ENCODE peak calls at places on chromosomes 12 and 14, in ten cellular contexts. O, R, S, B, G, W, U, Q, T and E are unnamed samples. For H3K36me3 and H3K4me1, the result is how much of the 10 kb centered on the place peaks cover.

GRCh38 chr12:46831335-46832083 is 5.7 kb upstream of the SLC38A4 start:
- DNase-seq in R (peak), B (no peak), Q (peak), U (no peak), T (peak), S (no peak), W (peak), O (no peak), G (no peak), E (peak)

GRCh38 chr12:73361867-73362230 is 1089.7 kb downstream of the TRHDE start:
- DNase-seq in U (no peak), S (no peak), Q (no peak), W (no peak), B (no peak), R (no peak), G (no peak), O (no peak), T (no peak), E (no peak)

GRCh38 chr12:63064080-63064479 is 86.9 kb downstream of the AVPR1A start:
- DNase-seq in Q (no peak), B (no peak), W (no peak), U (no peak), R (no peak), O (no peak), T (no peak), S (no peak), G (no peak), E (no peak)

GRCh38 chr12:6426882-6427671 is 17.7 kb upstream of the CD27 start:
- DNase-seq in S (peak), B (no peak), T (no peak), G (no peak), Q (no peak), R (peak), W (no peak), U (no peak), O (no peak), E (no peak)

GRCh38 chr12:99059824-99060526 is 414.9 kb downstream of the APAF1 start:
- DNase-seq in Q (no peak), R (no peak), W (no peak), U (no peak), S (no peak), G (no peak), O (peak), T (peak), B (no peak), E (peak)

GRCh38 chr14:24338843-24339242 is 948 bp downstream of the RIPK3 start:
- DNase-seq in Q (no peak), B (no peak), U (no peak), S (no peak), G (no peak), W (peak), O (no peak), R (no peak), T (no peak), E (no peak)

GRCh38 chr14:60648934-60649814 is at the start of gene SIX1:
- DNase-seq in R (peak), Q (peak), B (peak), O (peak), W (peak), S (peak), G (no peak), T (peak), U (peak), E (peak)

GRCh38 chr12:27198036-27198435 is 46.0 kb upstream of the STK38L start:
- DNase-seq in O (peak), S (no peak), U (no peak), T (no peak), W (no peak), G (no peak), B (peak), R (no peak), Q (no peak), E (no peak)

GRCh38 chr14:21476526-21476924 is 234 bp downstream of the RAB2B start:
- DNase-seq in T (peak), S (peak), R (no peak), Q (peak), U (peak), O (no peak), W (peak), G (peak), B (peak), E (peak)

GRCh38 chr12:29035112-29035511 is 114.0 kb upstream of the FAR2 start:
- DNase-seq in G (no peak), O (no peak), S (no peak), B (no peak), R (no peak), T (no peak), U (no peak), Q (no peak), W (no peak), E (no peak)

DNA sequence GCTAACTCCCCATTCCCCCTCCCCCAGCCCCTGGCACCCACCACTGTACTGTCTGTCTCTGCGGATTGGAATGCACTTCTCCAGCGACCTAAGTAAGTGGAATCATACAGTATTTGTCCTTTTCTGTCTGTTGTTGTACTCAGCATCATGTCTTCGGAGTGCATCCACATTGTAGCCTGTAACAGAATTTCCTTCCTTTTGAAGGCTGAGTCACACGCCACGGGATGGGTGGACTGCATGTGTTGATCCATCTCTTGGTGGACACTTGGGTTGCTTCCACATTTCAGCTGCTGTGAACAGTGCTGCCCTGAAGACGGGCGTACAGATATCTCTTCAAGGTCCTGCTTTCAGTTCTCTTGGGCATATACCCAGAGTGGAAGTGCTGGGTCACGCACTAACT is 34.4 kb downstream of the DDX51 start:
- DNase-seq in G (no peak), S (no peak), T (no peak), R (no peak), W (no peak), B (no peak), O (no peak), U (no peak), Q (no peak), E (no peak)
- H3K36me3 ChIP-seq in G (under half), S (under half), T (under half), R (under half), W (under half), B (under half), O (half or more), U (under half), Q (under half), E (under half)

DNA sequence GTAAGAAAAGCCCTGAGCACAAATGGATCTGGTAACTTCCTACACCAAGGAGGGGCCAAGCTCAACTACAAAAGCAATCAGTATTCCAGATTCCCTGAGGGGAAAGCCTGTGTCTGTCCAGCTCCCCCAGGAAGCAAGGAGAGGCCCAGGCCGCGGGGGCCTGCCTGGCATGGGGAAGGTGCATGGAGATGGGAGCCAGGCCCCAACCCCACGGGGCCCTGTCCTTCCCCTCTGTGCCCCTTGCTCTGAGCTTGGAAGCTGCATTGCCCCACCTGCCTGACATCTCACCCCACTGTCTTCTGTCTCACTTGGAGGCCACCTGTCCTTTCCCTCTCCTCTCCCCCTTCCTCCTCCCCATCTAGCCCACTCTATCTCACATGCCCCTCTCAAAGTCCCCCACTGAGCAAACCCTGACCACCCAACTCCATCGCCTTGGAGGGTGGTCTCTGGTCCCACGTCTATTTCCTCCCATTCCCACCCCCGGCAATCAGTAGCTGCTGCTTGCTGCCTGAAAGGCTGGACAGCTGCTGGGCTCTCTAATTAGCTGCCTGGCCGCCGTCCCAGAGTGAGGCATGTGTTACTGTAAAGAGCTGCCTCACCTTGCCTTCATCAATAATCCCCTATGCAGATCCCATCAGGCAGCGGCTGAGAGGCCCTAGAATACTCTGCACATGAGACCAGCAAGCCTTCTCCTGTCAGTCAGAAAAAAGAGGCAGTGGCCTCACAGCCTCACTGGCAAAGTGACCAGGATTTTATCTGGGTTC is 3.4 kb upstream of the TMEM229B start:
- DNase-seq in S (no peak), R (no peak), T (peak), Q (peak), G (no peak), U (no peak), B (no peak), W (no peak), O (no peak), E (no peak)
- H3K4me1 ChIP-seq in S (under half), R (under half), T (under half), Q (under half), G (under half), U (under half), B (under half), W (under half), O (under half), E (under half)

DNA sequence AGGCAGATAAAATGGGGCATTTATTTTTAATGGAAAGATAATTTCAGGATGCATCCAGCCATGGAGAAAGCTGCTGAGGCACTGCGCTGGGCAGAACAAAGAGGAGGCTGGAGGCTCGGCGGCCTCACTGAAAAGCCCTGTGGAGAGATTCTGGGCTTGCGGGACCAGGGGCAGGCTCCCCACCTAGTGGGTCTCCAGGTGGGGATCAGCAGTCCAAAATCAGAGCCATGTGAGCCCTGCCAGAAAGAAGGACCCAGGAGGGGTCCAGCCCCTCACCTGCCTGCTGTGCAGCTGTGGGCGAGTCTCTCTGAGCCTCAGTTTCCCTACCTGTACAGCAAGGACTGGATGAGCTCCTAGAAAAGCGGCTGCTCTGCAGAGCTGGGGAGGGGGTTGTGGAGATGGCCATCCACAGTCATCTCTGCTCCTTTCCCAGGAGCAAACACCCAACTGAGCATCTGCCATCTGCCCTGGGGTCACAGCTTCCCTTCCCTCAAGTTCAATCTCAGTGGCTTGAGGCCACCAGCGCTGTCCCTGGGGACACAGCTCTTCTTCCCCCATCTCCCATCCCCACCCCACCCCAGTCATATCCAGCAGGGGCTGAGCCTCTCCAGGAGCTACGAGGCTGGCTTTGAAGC is 23.8 kb upstream of the C14orf180 start:
- DNase-seq in G (peak), T (no peak), W (peak), Q (peak), R (peak), S (no peak), B (no peak), U (no peak), O (no peak), E (no peak)
- TF ChIP-seq CTCF in G (no peak), T (no peak), W (no peak), Q (no peak), R (no peak), S (no peak), B (no peak), U (no peak), O (no peak), E (no peak)

GRCh38 chr12:104315326-104316224 is 12.0 kb downstream of the EID3 start:
- DNase-seq in R (no peak), G (no peak), W (no peak), B (no peak), O (no peak), T (no peak), U (no peak), Q (no peak), S (no peak), E (no peak)
- H3K36me3 ChIP-seq in R (under half), G (under half), W (under half), B (under half), O (half or more), T (under half), U (under half), Q (under half), S (under half), E (under half)

GRCh38 chr14:33943484-33943883 is 7.4 kb downstream of the EGLN3 start:
- DNase-seq in T (peak), S (no peak), Q (no peak), O (no peak), G (no peak), U (no peak), B (no peak), R (no peak), W (no peak), E (no peak)
- H3K4me1 ChIP-seq in T (under half), S (under half), Q (under half), O (under half), G (under half), U (under half), B (under half), R (under half), W (under half), E (under half)

DNA sequence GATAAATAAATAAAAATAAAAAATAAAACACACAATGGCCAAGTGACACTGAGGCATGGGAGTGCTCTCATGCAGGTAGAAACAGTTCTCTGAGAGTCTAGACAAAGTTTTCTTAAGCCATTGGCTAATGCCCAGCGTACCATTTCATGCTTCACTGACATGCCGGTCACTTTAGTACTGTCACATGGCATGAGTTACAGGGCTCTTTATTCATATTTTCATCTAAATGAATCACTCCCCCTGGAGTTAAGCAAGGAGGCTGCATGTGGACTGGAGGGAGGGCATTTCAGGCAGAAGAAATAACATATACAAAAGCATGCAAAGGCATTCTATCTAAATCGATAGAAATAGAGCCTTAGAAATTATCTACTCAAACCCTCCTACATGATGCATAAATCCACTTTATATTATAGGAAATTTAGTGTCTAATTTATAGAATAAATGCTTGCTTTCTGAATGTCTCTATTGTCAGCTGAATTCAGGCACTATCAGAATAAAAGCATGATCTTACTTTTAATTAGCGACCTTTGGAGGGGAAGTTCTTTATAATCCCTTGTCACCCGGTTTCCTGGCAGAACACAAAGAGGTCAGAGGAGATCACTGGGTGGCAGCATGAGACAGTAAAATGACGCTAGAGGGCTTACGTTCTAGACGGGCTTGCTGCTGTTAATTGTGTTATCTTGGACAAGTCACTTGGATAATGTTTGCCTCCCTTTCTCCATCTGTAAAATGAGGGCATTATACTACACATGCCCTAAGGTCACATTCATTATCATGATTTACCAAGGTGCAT is 17.5 kb downstream of the DYRK4 start:
- DNase-seq in U (no peak), S (no peak), G (no peak), B (no peak), T (no peak), R (peak), Q (no peak), W (no peak), O (no peak), E (no peak)
- TF ChIP-seq CTCF in U (no peak), S (no peak), G (no peak), B (no peak), T (peak), R (peak), Q (no peak), W (no peak), O (no peak), E (peak)

DNA sequence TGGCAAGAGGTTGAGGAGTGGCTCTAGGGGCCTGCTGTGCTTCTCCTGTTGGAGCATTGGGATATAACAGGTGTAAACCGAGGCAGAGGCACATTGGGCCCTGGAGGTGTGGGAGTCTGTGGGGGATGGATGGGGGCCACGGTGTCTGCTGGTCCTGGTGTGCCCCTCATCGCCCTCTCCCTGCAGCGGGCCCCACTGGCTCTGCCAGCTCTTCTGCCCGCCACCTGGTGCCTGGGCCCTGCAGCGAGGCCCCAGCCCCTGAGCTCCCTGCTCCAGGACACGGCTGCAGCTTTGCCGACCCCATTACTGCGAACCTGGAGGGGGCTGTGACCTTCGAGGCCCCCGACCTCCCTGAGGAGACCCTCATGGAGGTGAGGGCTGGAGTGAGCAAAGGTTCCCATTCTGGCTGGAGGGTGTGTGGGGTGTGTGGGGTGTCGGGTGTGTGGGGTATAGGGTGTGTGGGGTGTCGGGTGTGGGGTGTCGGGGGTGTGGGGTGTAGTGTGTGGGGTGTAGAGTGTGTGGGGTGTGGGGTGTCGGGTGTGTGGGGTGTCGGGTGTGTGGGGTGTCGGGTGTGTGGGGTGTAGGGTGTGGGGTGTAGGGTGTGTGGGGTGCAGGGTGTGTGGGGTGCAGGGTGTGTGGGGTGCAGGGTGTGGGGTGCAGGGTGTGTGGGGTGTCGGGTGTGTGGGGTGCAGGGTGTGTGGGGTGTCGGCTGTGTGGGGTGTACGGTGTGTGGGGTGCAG is 10.6 kb upstream of the PUS1 start:
- DNase-seq in U (no peak), T (no peak), O (no peak), Q (no peak), G (no peak), B (no peak), W (no peak), R (no peak), S (no peak), E (no peak)
- H3K36me3 ChIP-seq in U (under half), T (under half), O (half or more), Q (under half), G (under half), B (under half), W (under half), R (under half), S (under half), E (under half)

DNA sequence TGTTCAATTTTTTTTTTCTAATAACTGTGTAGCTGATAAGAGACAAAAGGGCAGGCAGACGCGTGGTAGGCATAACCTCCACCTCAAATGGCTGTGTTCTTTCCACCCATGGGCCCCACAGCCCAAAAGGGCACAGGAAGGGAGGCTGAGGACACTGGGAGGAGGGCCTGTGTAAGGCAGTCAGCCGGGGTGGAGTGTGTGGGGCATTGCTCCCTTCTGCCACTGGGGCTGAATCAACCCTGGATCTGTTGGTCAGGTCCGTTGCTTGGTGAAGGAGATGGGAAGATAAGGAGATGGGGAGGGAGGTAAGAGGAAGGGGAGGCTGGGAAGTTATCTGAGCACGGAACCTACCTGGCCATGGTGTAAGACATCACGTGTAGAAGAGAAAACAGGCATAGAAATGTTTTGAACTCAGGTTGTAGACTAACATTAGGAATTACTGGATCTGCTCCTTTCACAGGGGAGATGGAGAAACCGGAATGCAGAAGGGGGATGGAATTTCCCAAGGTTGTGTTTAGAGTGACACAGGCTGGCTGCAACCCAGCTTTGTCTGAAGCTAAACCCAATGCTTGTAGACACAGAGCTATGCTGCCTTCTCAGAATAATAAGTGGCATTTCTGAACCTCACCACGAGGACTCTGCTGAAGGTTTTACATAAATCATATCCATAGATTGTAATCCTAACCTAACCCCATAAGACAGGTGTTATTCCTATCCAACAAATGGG is 138.5 kb upstream of the NOS1 start:
- DNase-seq in S (no peak), O (no peak), Q (no peak), R (no peak), U (no peak), B (no peak), T (peak), G (no peak), W (no peak), E (no peak)
- H3K4me1 ChIP-seq in S (under half), O (under half), Q (under half), R (under half), U (under half), B (under half), T (half or more), G (under half), W (under half), E (under half)